ENCODE peak calls at places on chromosomes 12 and 14, in eight cellular contexts. Y, L, N, Z, I, A, G and F are unnamed samples.

GRCh38 chr12:12592930-12593329 is 18.7 kb upstream of the CREBL2 start:
- DNase-seq in Y (no peak), Z (no peak), I (no peak), A (peak), L (no peak), G (peak), N (no peak), F (no peak)

GRCh38 chr12:40164034-40164433 is 58.2 kb upstream of the SLC2A13 start:
- DNase-seq in G (no peak), L (no peak), I (no peak), A (no peak), Y (no peak), Z (no peak), N (no peak), F (no peak)

GRCh38 chr12:115023279-115023678 is 339.3 kb upstream of the TBX3 start:
- DNase-seq in I (peak), G (peak), A (peak), L (no peak), N (no peak), Z (no peak), Y (no peak), F (peak)

GRCh38 chr14:59688224-59689170 is 111.9 kb upstream of the CCDC175 start:
- DNase-seq in Z (no peak), N (no peak), G (peak), A (peak), Y (no peak), I (peak), L (peak), F (no peak)

GRCh38 chr14:35286707-35287106 is 5.5 kb upstream of the PSMA6 start:
- DNase-seq in Y (no peak), N (no peak), I (no peak), G (no peak), L (no peak), A (no peak), Z (no peak), F (no peak)

GRCh38 chr12:102522768-102523167 is 42.4 kb upstream of the IGF1 start:
- DNase-seq in N (no peak), A (no peak), L (no peak), Y (no peak), I (no peak), Z (no peak), G (no peak), F (no peak)

GRCh38 chr14:42499137-42499536 is 892.5 kb downstream of the LRFN5 start:
- DNase-seq in N (no peak), Z (no peak), L (no peak), Y (no peak), G (no peak), I (no peak), A (no peak), F (no peak)

GRCh38 chr12:119681953-119682352 is 14.0 kb downstream of the PRKAB1 start:
- DNase-seq in L (no peak), A (no peak), N (no peak), I (no peak), Y (no peak), G (no peak), Z (no peak), F (no peak)

GRCh38 chr12:60197589-60197988 is 601.8 kb downstream of the SLC16A7 start:
- DNase-seq in I (no peak), Y (no peak), L (no peak), G (peak), N (no peak), Z (no peak), A (peak), F (no peak)

GRCh38 chr14:24372701-24373416 is 4.9 kb downstream of the NFATC4 start:
- DNase-seq in I (no peak), A (no peak), Y (no peak), Z (no peak), N (peak), G (no peak), L (no peak), F (no peak)

GRCh38 chr12:76569685-76570604 is 10.4 kb upstream of the OSBPL8 start:
- DNase-seq in A (no peak), I (no peak), L (no peak), N (no peak), G (no peak), Y (peak), Z (no peak), F (no peak)

GRCh38 chr14:55889124-55889523 is 229.1 kb upstream of the PELI2 start:
- DNase-seq in A (no peak), G (no peak), Y (no peak), Z (no peak), N (no peak), L (no peak), I (no peak), F (no peak)

GRCh38 chr14:20714593-20715250 is 26.2 kb downstream of the ANG start:
- DNase-seq in A (no peak), Y (no peak), N (peak), I (peak), L (peak), G (peak), Z (peak), F (peak)

GRCh38 chr14:90454041-90455000 is 57.5 kb downstream of the CALM1 start:
- DNase-seq in Z (no peak), Y (no peak), G (peak), I (peak), A (peak), N (peak), L (peak), F (peak)

GRCh38 chr12:80412343-80412953 is 31.6 kb upstream of the PTPRQ start:
- DNase-seq in N (no peak), Y (no peak), G (peak), L (no peak), Z (no peak), I (peak), A (peak), F (peak)

GRCh38 chr14:103418508-103418818 is 33.2 kb downstream of the MARK3 start:
- DNase-seq in A (peak), G (peak), Z (no peak), Y (no peak), N (no peak), L (no peak), I (no peak), F (no peak)

GRCh38 chr12:99505805-99506204 is 141.7 kb upstream of the GARIN6 start:
- DNase-seq in I (no peak), Y (no peak), N (no peak), G (no peak), A (peak), L (no peak), Z (no peak), F (no peak)

DNA sequence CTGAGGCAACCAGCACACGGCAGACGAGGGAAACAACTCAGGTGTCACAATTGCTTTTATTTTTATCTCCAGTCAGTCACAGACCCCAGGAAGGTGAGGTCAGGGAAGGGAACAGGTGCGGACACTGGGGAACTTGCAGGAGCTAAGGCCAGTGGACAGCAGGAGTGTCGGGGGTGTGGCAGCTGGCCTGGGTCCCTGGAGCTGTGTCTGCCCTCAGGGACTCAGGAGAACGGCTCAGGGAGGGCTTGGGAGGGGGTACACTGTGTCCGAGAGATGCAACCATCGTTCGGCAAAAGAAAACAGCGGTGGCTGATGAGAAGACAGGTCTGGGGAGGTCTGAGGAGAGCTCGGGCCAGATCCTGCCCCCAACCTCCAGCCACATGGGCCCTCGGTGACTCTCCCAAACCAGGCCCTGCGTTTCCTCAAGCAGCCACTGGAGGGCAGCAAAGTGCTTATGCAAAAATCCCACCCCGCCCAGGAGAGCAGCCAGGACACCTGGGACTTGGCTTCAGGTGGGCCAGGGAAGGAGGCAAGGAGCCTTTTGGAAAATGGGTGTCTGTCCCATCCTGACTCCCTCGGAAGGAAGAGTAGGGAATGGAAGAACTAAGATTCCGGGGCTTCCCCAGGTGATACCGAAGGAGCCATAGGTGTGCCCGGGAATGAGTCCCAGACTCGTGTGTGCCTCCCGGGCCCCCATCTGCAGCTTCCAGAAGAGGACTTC is 24.1 kb upstream of the BCDIN3D start:
- DNase-seq in A (no peak), I (peak), G (peak), N (peak), Z (peak), L (peak), Y (peak), F (no peak)
- H3K4me3 ChIP-seq in A (no peak), I (no peak), G (no peak), N (no peak), Z (no peak), L (no peak), Y (no peak), F (no peak)

GRCh38 chr12:123085046-123085445 is 65.8 kb downstream of the PITPNM2 start:
- DNase-seq in Y (no peak), L (no peak), A (no peak), N (no peak), G (no peak), I (no peak), Z (no peak), F (no peak)

GRCh38 chr12:123078531-123079123 is 72.3 kb downstream of the PITPNM2 start:
- DNase-seq in Z (no peak), L (no peak), A (no peak), G (no peak), I (no peak), Y (no peak), N (no peak), F (no peak)

GRCh38 chr12:123085730-123086487 is 65.0 kb downstream of the PITPNM2 start:
- DNase-seq in G (peak), Y (no peak), L (no peak), Z (peak), A (peak), N (peak), I (no peak), F (no peak)

GRCh38 chr12:123089125-123089524 is 61.8 kb downstream of the PITPNM2 start:
- DNase-seq in L (no peak), Y (no peak), Z (no peak), I (no peak), N (no peak), A (no peak), G (no peak), F (no peak)

GRCh38 chr12:123083661-123084571 is 67.0 kb downstream of the PITPNM2 start:
- DNase-seq in Y (no peak), N (no peak), G (no peak), I (no peak), L (no peak), Z (no peak), A (no peak), F (no peak)
- H3K4me3 ChIP-seq in Y (no peak), N (no peak), G (no peak), I (no peak), L (no peak), Z (no peak), A (no peak), F (no peak)

DNA sequence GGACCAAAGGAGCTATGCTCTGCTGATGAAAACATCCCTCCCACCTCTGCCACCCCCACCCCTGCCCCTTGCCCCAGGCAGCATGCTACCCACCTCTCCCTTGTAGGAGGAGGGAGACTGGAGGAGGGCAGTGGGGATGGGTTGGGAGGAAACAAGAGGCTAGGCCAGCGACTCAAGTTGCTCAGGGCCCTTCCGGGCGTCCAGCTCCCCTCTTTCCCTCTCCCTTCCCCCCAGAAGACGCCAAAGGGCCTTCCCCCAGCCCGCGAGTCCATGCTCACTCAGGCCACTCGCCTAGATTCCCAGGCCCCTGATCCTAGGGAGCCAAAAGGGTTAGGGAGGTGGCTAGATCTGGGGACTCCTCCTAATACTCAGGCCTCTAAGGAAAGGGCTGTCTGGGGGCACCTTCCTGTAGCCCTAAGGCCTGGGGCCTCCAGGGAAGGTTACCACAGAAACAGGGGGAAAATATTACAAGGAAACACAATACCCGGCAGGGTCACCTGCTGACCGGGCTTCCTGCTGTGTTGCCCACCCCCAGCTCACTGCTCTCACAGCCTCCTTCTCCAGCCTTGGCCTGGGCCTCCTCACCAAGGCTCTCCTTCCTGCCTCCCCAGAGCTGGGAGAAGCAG is 2.9 kb downstream of the HDAC7 start:
- DNase-seq in A (no peak), N (peak), Z (no peak), L (no peak), I (no peak), G (no peak), Y (no peak), F (no peak)
- H3K4me3 ChIP-seq in A (peak), N (peak), Z (peak), L (no peak), I (peak), G (peak), Y (peak), F (peak)

DNA sequence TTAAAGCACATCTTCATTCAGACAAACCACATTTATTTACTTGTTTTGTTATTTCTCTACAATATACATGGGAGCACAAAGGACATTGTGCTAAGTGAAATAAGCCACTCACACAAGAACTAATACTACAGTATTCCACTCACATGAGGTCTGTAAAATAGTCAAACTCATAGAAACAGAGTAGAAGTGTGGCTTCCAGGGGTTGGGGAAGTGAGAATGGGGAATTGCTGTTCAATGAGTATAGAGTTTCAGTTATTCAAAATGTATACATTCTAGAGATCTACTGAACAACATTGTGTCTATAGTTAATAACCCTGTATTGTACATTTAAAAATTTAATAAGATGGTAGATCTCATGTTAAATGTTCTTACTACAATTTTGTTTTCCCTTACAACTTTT is 88.8 kb downstream of the ATXN7L3B start:
- DNase-seq in G (no peak), I (no peak), N (no peak), A (no peak), L (no peak), Y (no peak), Z (no peak), F (no peak)
- H3K4me3 ChIP-seq in G (no peak), I (no peak), N (no peak), A (no peak), L (no peak), Y (no peak), Z (no peak), F (no peak)

DNA sequence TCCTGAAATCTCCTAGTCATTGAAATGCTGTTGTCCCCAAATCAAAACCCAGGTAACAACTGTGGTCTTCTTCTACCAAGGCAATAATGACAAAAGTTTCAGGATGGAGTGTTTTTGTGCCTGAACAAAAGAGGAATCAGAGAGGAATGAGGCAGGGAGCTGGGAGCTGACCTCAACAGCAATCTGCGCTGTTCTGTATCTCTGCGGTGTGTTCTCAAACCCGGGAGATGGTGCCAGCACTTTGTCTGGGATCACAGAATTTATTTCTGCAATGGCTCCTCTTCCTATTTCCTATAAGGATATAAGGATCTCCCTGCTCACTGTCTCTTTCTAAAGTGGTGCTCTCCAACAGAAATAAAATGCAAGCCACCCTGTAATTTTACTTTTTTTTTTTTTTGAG is 449 bp upstream of the GLT8D2 start:
- DNase-seq in Y (no peak), N (no peak), I (no peak), A (no peak), G (peak), L (no peak), Z (no peak), F (no peak)
- H3K4me3 ChIP-seq in Y (no peak), N (peak), I (peak), A (peak), G (peak), L (no peak), Z (peak), F (peak)